ENCODE peak calls at places on chromosomes 7 and 10, in ten cellular contexts. One of them, this sample, is unnamed.

GRCh38 chr7:26794541-26794940 is 69.8 kb downstream of the SKAP2 start:
- DNase-seq in effector memory CD4-positive, alpha-beta T cell: no peak
- DNase-seq in adrenal gland: no peak
- DNase-seq in HCT116: no peak
- DNase-seq in IMR-90: no peak
- DNase-seq in uterus: no peak
- DNase-seq in body of pancreas: no peak
- DNase-seq in A549: no peak
- DNase-seq in left ventricle myocardium inferior: no peak
- DNase-seq in right cardiac atrium: no peak
- DNase-seq in this sample: no peak

GRCh38 chr10:75095631-75096030 is 15.8 kb upstream of the SAMD8 start:
- DNase-seq in effector memory CD4-positive, alpha-beta T cell: no peak
- DNase-seq in adrenal gland: no peak
- DNase-seq in HCT116: no peak
- DNase-seq in IMR-90: no peak
- DNase-seq in uterus: no peak
- DNase-seq in body of pancreas: no peak
- DNase-seq in A549: no peak
- DNase-seq in left ventricle myocardium inferior: no peak
- DNase-seq in right cardiac atrium: no peak
- DNase-seq in this sample: no peak

GRCh38 chr10:124894569-124895215 is 47.2 kb upstream of the ZRANB1 start:
- DNase-seq in effector memory CD4-positive, alpha-beta T cell: no peak
- DNase-seq in adrenal gland: no peak
- DNase-seq in HCT116: no peak
- DNase-seq in IMR-90: peak
- DNase-seq in uterus: no peak
- DNase-seq in body of pancreas: no peak
- DNase-seq in A549: no peak
- DNase-seq in left ventricle myocardium inferior: no peak
- DNase-seq in right cardiac atrium: no peak
- DNase-seq in this sample: no peak

GRCh38 chr7:121605297-121605640 is 209.2 kb upstream of the FAM3C start:
- DNase-seq in effector memory CD4-positive, alpha-beta T cell: no peak
- DNase-seq in adrenal gland: no peak
- DNase-seq in HCT116: no peak
- DNase-seq in IMR-90: peak
- DNase-seq in uterus: no peak
- DNase-seq in body of pancreas: no peak
- DNase-seq in A549: no peak
- DNase-seq in left ventricle myocardium inferior: no peak
- DNase-seq in right cardiac atrium: no peak
- DNase-seq in this sample: no peak

GRCh38 chr7:124655990-124656389 is 109.6 kb downstream of the GPR37 start:
- DNase-seq in effector memory CD4-positive, alpha-beta T cell: no peak
- DNase-seq in adrenal gland: no peak
- DNase-seq in HCT116: no peak
- DNase-seq in IMR-90: no peak
- DNase-seq in uterus: no peak
- DNase-seq in body of pancreas: no peak
- DNase-seq in A549: no peak
- DNase-seq in left ventricle myocardium inferior: no peak
- DNase-seq in right cardiac atrium: no peak
- DNase-seq in this sample: no peak

GRCh38 chr10:42941790-42942189 is 135.1 kb upstream of the RET start:
- DNase-seq in effector memory CD4-positive, alpha-beta T cell: no peak
- DNase-seq in adrenal gland: peak
- DNase-seq in HCT116: no peak
- DNase-seq in IMR-90: no peak
- DNase-seq in uterus: no peak
- DNase-seq in body of pancreas: no peak
- DNase-seq in A549: no peak
- DNase-seq in left ventricle myocardium inferior: no peak
- DNase-seq in right cardiac atrium: no peak
- DNase-seq in this sample: no peak

GRCh38 chr7:234712-235553 is 42.6 kb downstream of the FAM20C start:
- DNase-seq in effector memory CD4-positive, alpha-beta T cell: no peak
- DNase-seq in adrenal gland: no peak
- DNase-seq in HCT116: no peak
- DNase-seq in IMR-90: peak
- DNase-seq in uterus: no peak
- DNase-seq in body of pancreas: peak
- DNase-seq in A549: peak
- DNase-seq in left ventricle myocardium inferior: peak
- DNase-seq in right cardiac atrium: peak
- DNase-seq in this sample: peak

GRCh38 chr10:43372751-43373445 is 1.5 kb downstream of the FXYD4 start:
- DNase-seq in effector memory CD4-positive, alpha-beta T cell: no peak
- DNase-seq in adrenal gland: no peak
- DNase-seq in HCT116: no peak
- DNase-seq in IMR-90: no peak
- DNase-seq in uterus: no peak
- DNase-seq in body of pancreas: no peak
- DNase-seq in A549: no peak
- DNase-seq in left ventricle myocardium inferior: no peak
- DNase-seq in right cardiac atrium: no peak
- DNase-seq in this sample: no peak

GRCh38 chr7:124603066-124603465 is 162.5 kb downstream of the GPR37 start:
- DNase-seq in effector memory CD4-positive, alpha-beta T cell: no peak
- DNase-seq in adrenal gland: no peak
- DNase-seq in HCT116: no peak
- DNase-seq in IMR-90: peak
- DNase-seq in uterus: no peak
- DNase-seq in body of pancreas: no peak
- DNase-seq in A549: no peak
- DNase-seq in left ventricle myocardium inferior: no peak
- DNase-seq in right cardiac atrium: no peak
- DNase-seq in this sample: no peak

GRCh38 chr10:5416981-5417380 is 4.6 kb downstream of the NET1 start:
- DNase-seq in effector memory CD4-positive, alpha-beta T cell: no peak
- DNase-seq in adrenal gland: no peak
- DNase-seq in HCT116: no peak
- DNase-seq in IMR-90: no peak
- DNase-seq in uterus: no peak
- DNase-seq in body of pancreas: no peak
- DNase-seq in A549: no peak
- DNase-seq in left ventricle myocardium inferior: no peak
- DNase-seq in right cardiac atrium: no peak
- DNase-seq in this sample: no peak

GRCh38 chr10:18367840-18368239 is 227.6 kb downstream of the CACNB2 start:
- DNase-seq in effector memory CD4-positive, alpha-beta T cell: no peak
- DNase-seq in adrenal gland: no peak
- DNase-seq in HCT116: no peak
- DNase-seq in IMR-90: no peak
- DNase-seq in uterus: no peak
- DNase-seq in body of pancreas: no peak
- DNase-seq in A549: no peak
- DNase-seq in left ventricle myocardium inferior: no peak
- DNase-seq in right cardiac atrium: no peak
- DNase-seq in this sample: no peak

GRCh38 chr7:115526272-115526671 is 504.3 kb downstream of the TFEC start:
- DNase-seq in effector memory CD4-positive, alpha-beta T cell: no peak
- DNase-seq in adrenal gland: no peak
- DNase-seq in HCT116: no peak
- DNase-seq in IMR-90: no peak
- DNase-seq in uterus: no peak
- DNase-seq in body of pancreas: no peak
- DNase-seq in A549: no peak
- DNase-seq in left ventricle myocardium inferior: no peak
- DNase-seq in right cardiac atrium: no peak
- DNase-seq in this sample: no peak

GRCh38 chr7:48426966-48427555 is 255.8 kb downstream of the ABCA13 start:
- DNase-seq in effector memory CD4-positive, alpha-beta T cell: no peak
- DNase-seq in adrenal gland: no peak
- DNase-seq in HCT116: no peak
- DNase-seq in IMR-90: peak
- DNase-seq in uterus: no peak
- DNase-seq in body of pancreas: no peak
- DNase-seq in A549: peak
- DNase-seq in left ventricle myocardium inferior: no peak
- DNase-seq in right cardiac atrium: no peak
- DNase-seq in this sample: peak

DNA sequence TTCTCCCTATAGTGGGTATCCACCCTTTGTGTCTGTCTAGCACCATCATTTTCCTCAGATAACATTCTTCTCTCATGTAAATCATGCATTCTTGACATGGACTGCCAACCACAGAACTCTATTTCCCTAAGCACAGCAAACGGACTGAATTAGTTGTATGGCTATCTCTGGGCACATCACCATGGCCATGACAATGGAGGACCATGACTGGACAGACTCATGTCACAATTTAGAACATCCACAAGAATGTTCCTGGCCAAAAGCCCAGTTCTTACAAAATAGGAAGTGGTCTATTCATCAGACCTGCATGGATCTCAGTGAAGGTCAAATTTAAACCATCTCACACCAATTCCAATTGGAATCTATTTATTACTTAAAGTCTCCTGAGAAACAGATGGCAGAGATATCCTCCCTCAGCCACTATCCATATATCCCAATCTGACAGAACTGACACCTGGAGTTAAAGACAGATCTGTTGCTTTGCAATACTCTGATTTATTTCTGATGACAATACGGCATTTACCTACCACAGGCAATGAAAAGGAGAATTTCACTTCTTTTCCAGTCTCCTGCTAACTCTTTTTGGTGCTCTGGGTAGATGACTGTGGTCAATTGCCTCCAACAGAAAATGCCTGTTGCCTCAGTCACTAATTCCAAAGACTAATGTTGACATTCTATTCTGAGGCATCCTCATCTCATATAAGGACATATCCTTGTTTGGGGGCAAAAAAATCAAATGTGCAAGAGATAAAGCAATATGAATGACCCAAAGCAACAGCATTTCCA is 254.8 kb downstream of the HTR7 start:
- DNase-seq in effector memory CD4-positive, alpha-beta T cell: no peak
- DNase-seq in adrenal gland: no peak
- DNase-seq in HCT116: no peak
- DNase-seq in IMR-90: no peak
- DNase-seq in uterus: no peak
- DNase-seq in body of pancreas: no peak
- DNase-seq in A549: no peak
- DNase-seq in left ventricle myocardium inferior: no peak
- DNase-seq in right cardiac atrium: no peak
- DNase-seq in this sample: no peak
- H3K27ac ChIP-seq in effector memory CD4-positive, alpha-beta T cell: no peak
- H3K27ac ChIP-seq in adrenal gland: no peak
- H3K27ac ChIP-seq in HCT116: no peak
- H3K27ac ChIP-seq in IMR-90: no peak
- H3K27ac ChIP-seq in uterus: no peak
- H3K27ac ChIP-seq in body of pancreas: no peak
- H3K27ac ChIP-seq in A549: no peak
- H3K27ac ChIP-seq in left ventricle myocardium inferior: no peak
- H3K27ac ChIP-seq in right cardiac atrium: no peak
- H3K27ac ChIP-seq in this sample: no peak

DNA sequence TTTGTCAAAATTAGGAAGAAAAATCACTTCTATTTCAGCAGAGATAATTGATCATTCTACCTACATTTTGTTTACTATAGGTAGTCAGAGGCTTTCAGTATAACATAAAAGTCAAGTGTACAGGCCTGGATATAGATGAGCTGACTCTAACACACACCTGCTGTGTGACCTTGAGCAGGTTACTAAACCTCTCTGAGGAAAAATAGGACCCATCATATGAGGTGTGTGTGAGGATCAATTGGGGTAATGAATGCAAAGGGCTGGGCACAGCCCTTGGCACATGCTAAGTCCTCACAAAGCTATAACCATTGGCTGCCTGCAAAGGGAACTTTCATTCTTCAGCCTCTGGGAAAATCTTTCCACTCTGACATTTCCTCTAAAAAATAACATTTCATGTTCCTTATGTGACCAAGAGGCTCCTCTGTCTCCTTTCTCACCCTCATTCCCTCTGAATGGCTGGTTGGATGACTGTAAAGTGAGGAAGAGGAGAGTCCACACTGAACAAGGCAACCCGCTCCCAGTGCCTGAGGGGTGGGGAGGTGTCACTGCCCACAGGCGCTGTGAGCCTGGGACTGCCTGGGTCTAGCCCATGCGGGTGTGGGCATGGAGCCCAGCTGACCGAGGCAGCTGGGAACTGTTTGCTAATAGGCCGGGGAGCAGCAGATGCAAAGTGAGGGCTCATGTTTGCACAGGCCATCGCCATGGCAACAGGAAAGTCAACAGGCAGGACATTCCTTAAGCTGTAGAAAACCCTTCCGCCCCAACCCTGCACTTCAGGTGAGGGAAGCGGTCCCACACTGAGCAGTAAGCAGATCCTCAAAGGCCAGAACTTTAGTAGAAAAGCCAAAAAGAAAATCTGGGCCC is 36.8 kb downstream of the MYOF start:
- DNase-seq in effector memory CD4-positive, alpha-beta T cell: no peak
- DNase-seq in adrenal gland: peak
- DNase-seq in HCT116: peak
- DNase-seq in IMR-90: peak
- DNase-seq in uterus: peak
- DNase-seq in body of pancreas: peak
- DNase-seq in A549: peak
- DNase-seq in left ventricle myocardium inferior: peak
- DNase-seq in right cardiac atrium: peak
- DNase-seq in this sample: peak
- H3K27ac ChIP-seq in effector memory CD4-positive, alpha-beta T cell: no peak
- H3K27ac ChIP-seq in adrenal gland: no peak
- H3K27ac ChIP-seq in HCT116: peak
- H3K27ac ChIP-seq in IMR-90: peak
- H3K27ac ChIP-seq in uterus: peak
- H3K27ac ChIP-seq in body of pancreas: peak
- H3K27ac ChIP-seq in A549: peak
- H3K27ac ChIP-seq in left ventricle myocardium inferior: peak
- H3K27ac ChIP-seq in right cardiac atrium: peak
- H3K27ac ChIP-seq in this sample: peak

GRCh38 chr10:88852327-88852726 is 683 bp upstream of the ANKRD22 start:
- DNase-seq in effector memory CD4-positive, alpha-beta T cell: no peak
- DNase-seq in adrenal gland: no peak
- DNase-seq in HCT116: no peak
- DNase-seq in IMR-90: no peak
- DNase-seq in uterus: no peak
- DNase-seq in body of pancreas: no peak
- DNase-seq in A549: no peak
- DNase-seq in left ventricle myocardium inferior: no peak
- DNase-seq in right cardiac atrium: no peak
- DNase-seq in this sample: peak
- H3K27ac ChIP-seq in effector memory CD4-positive, alpha-beta T cell: no peak
- H3K27ac ChIP-seq in adrenal gland: no peak
- H3K27ac ChIP-seq in HCT116: no peak
- H3K27ac ChIP-seq in IMR-90: no peak
- H3K27ac ChIP-seq in uterus: no peak
- H3K27ac ChIP-seq in body of pancreas: no peak
- H3K27ac ChIP-seq in A549: no peak
- H3K27ac ChIP-seq in left ventricle myocardium inferior: no peak
- H3K27ac ChIP-seq in right cardiac atrium: no peak
- H3K27ac ChIP-seq in this sample: peak

GRCh38 chr10:3484306-3485187 is 300.5 kb downstream of the KLF6 start:
- DNase-seq in effector memory CD4-positive, alpha-beta T cell: no peak
- DNase-seq in adrenal gland: no peak
- DNase-seq in HCT116: no peak
- DNase-seq in IMR-90: peak
- DNase-seq in uterus: no peak
- DNase-seq in body of pancreas: no peak
- DNase-seq in A549: no peak
- DNase-seq in left ventricle myocardium inferior: no peak
- DNase-seq in right cardiac atrium: peak
- DNase-seq in this sample: no peak
- H3K27ac ChIP-seq in effector memory CD4-positive, alpha-beta T cell: no peak
- H3K27ac ChIP-seq in adrenal gland: no peak
- H3K27ac ChIP-seq in HCT116: no peak
- H3K27ac ChIP-seq in IMR-90: peak
- H3K27ac ChIP-seq in uterus: no peak
- H3K27ac ChIP-seq in body of pancreas: no peak
- H3K27ac ChIP-seq in A549: peak
- H3K27ac ChIP-seq in left ventricle myocardium inferior: peak
- H3K27ac ChIP-seq in right cardiac atrium: peak
- H3K27ac ChIP-seq in this sample: no peak

This sample was measured in colonic mucosa.